ENCODE peak calls at places on chromosomes 16 and 17, in nine cellular contexts. J, F, K, Z, M, A, S, P and Q are unnamed samples.

GRCh38 chr16:52117171-52117570 is 429.8 kb downstream of the TOX3 start:
- DNase-seq in S (no peak), A (no peak), J (no peak), M (no peak), K (no peak), P (no peak), F (no peak), Z (no peak), Q (no peak)

GRCh38 chr16:65122974-65123845 is 1.3 kb upstream of the CDH11 start:
- DNase-seq in M (peak), P (peak), Z (peak), K (no peak), A (peak), J (peak), F (no peak), S (no peak), Q (no peak)

GRCh38 chr16:57564571-57565270 is 22.3 kb downstream of the ADGRG5 start:
- DNase-seq in J (no peak), Z (no peak), S (no peak), P (peak), K (peak), A (no peak), M (peak), F (no peak), Q (peak)

GRCh38 chr17:37488009-37488604 is 1.6 kb upstream of the DUSP14 start:
- DNase-seq in S (peak), K (no peak), A (no peak), Z (no peak), P (peak), F (no peak), M (peak), J (no peak), Q (peak)

GRCh38 chr17:77494664-77495435 is 354.1 kb downstream of the SEC14L1 start:
- DNase-seq in S (peak), K (peak), Z (peak), J (peak), M (peak), F (peak), P (peak), A (peak), Q (peak)

GRCh38 chr16:57278494-57278893 is 6.0 kb downstream of the PLLP start:
- DNase-seq in A (no peak), M (no peak), K (no peak), Z (no peak), S (no peak), F (no peak), P (no peak), J (no peak), Q (no peak)

GRCh38 chr17:65008877-65009276 is 47.7 kb downstream of the GNA13 start:
- DNase-seq in P (no peak), A (no peak), M (peak), S (no peak), F (no peak), Z (no peak), K (no peak), J (no peak), Q (no peak)

GRCh38 chr16:64211306-64211705 is 910.6 kb downstream of the CDH11 start:
- DNase-seq in J (no peak), M (no peak), F (no peak), Z (no peak), P (peak), S (no peak), A (no peak), K (no peak), Q (no peak)

GRCh38 chr16:69448470-69449193 is 24.2 kb downstream of the CYB5B start:
- DNase-seq in P (peak), A (no peak), K (no peak), Z (no peak), M (peak), J (no peak), F (no peak), S (no peak), Q (no peak)

GRCh38 chr16:24838554-24839266 is 7.1 kb upstream of the SLC5A11 start:
- DNase-seq in F (no peak), M (peak), Z (no peak), A (no peak), S (peak), J (no peak), K (no peak), P (peak), Q (no peak)

GRCh38 chr16:24833352-24833751 is 12.4 kb upstream of the SLC5A11 start:
- DNase-seq in J (no peak), P (no peak), A (no peak), Z (no peak), S (no peak), F (no peak), K (no peak), M (no peak), Q (no peak)

GRCh38 chr16:24836836-24837235 is 8.9 kb upstream of the SLC5A11 start:
- DNase-seq in P (no peak), F (no peak), M (no peak), K (no peak), A (no peak), S (no peak), J (no peak), Z (no peak), Q (no peak)

GRCh38 chr16:24837969-24838368 is 7.8 kb upstream of the SLC5A11 start:
- DNase-seq in P (no peak), K (no peak), J (no peak), F (no peak), Z (no peak), A (no peak), M (no peak), S (no peak), Q (no peak)

DNA sequence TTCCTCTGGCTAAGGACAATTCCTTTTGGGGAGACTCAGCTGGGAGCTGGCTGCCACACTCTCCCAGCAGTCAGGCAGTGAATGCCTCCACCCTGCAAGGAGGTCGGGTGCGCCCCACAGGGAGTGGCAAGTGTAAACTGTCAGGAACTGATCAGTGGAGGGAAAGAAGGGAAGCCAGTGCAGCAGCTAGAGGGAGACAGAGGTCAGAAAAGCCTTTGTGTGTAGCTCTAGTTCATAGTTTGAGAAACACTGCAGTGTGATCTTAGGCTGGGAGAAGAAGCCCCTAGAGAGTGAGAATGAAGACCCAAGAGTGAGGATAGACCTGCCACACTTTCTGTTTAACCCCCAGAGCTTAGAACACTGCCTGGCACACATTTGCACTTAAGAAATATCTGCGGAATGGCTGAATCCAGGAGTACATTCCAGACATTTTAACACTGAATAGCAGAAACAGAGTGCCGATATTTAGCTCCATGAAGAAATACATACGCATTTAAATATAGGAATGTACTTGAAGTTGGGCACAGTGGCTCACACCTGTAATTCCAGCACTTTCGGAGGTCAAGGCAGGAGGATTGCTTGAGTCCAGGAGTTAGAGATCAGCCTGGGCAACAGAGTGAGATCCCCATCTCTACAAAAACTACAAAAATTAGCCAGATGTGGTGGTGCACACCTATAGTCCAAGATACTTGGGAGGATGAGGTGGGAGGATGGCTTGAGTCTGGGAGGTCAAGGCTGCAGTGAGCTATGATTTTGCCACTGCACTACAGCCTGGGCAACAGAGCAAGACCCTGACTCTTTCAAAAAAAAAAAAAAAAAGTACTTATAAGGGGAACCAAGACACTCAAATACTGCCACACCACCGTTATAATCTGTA is 11.1 kb upstream of the SLC5A11 start:
- DNase-seq in J (peak), S (peak), M (peak), K (no peak), A (no peak), F (peak), Z (peak), P (peak), Q (peak)
- TF ChIP-seq CTCF in J (no peak), S (peak), M (peak), K (no peak), A (no peak), F (peak), Z (no peak), P (peak), Q (peak)

GRCh38 chr16:20741555-20742285 is at the start of gene THUMPD1:
- DNase-seq in P (peak), M (peak), J (peak), K (peak), F (peak), Z (peak), S (peak), A (peak), Q (peak)
- TF ChIP-seq CTCF in P (peak), M (peak), J (no peak), K (no peak), F (peak), Z (no peak), S (no peak), A (no peak), Q (no peak)

GRCh38 chr17:58337126-58337599 is 8.6 kb upstream of the TSPOAP1 start:
- DNase-seq in J (no peak), P (no peak), M (no peak), A (no peak), Z (no peak), F (peak), S (no peak), K (no peak), Q (no peak)

GRCh38 chr17:58337600-58338453 is 9.2 kb upstream of the TSPOAP1 start:
- DNase-seq in F (peak), S (no peak), Z (peak), J (peak), A (peak), P (peak), M (peak), K (no peak), Q (peak)

GRCh38 chr17:58338907-58339774 is 10.5 kb upstream of the TSPOAP1 start:
- DNase-seq in K (no peak), Z (peak), P (peak), A (peak), F (peak), S (no peak), M (peak), J (no peak), Q (no peak)

GRCh38 chr17:58339775-58340622 is 11.4 kb upstream of the TSPOAP1 start:
- DNase-seq in K (no peak), Z (peak), P (no peak), M (no peak), F (peak), A (no peak), J (no peak), S (no peak), Q (no peak)

DNA sequence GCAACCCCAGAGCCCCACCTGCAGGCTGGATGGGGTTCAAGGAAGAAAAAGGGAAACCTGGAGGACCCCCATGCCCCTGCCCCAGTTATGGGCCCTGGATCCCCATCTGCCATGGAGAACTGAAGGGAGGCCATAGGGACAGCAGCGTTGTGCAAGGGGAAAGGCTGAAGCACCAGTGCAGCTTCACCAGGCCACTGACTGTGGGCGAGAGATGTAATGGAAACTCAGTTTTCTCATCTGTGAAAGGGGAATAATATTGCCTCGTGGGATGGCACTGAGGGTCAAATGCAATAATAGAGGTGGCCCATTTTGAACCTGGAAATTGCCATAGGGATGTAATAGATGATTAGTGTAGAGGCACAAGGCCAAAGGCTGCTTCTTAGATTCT is 9.9 kb upstream of the TSPOAP1 start:
- DNase-seq in S (no peak), K (no peak), P (no peak), M (no peak), J (no peak), A (no peak), F (no peak), Z (no peak), Q (no peak)
- TF ChIP-seq CTCF in S (no peak), K (no peak), P (no peak), M (peak), J (no peak), A (no peak), F (peak), Z (no peak), Q (peak)

GRCh38 chr17:66308856-66309255 is 6.4 kb downstream of the PRKCA start:
- DNase-seq in J (no peak), S (no peak), K (no peak), A (no peak), P (no peak), M (no peak), Z (no peak), F (no peak), Q (no peak)

GRCh38 chr17:66312912-66313311 is 10.5 kb downstream of the PRKCA start:
- DNase-seq in S (no peak), F (no peak), A (no peak), J (no peak), K (no peak), Z (no peak), M (no peak), P (no peak), Q (no peak)

GRCh38 chr17:66313325-66313724 is 10.9 kb downstream of the PRKCA start:
- DNase-seq in A (no peak), F (no peak), Z (no peak), K (no peak), J (no peak), M (no peak), S (no peak), P (no peak), Q (no peak)

GRCh38 chr17:66309793-66310192 is 7.4 kb downstream of the PRKCA start:
- DNase-seq in P (peak), J (no peak), K (no peak), A (no peak), S (no peak), F (no peak), M (peak), Z (no peak), Q (no peak)

DNA sequence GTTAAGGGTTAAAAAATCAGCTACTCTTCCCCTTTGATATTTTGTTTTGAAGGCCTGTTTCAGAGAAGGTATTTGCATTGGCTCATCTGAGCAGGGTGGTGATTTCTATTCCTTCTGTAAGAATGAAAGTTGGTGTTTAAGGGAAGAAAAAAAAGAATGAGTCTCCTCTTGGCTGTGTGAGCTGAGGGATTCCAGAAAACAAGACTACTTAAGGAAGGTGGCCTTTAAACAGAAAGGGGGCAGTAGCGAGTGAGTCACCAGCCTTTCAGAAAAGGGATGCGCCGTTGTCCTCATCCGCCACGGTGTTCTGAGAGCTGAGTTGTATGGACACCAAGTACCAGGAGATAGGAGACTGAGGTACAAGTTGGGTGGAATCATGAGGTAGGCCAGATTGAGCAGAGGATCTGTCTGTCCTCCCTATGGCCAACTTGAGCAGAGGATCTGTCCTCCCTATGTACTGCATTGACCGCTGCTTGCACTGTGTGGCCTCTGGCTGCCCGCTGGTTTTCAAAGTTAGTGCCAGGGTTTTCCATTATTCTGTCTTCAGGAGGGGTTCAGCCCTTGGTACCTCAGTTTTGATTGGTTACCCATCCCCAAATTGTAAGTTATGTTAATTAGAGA is 8.2 kb downstream of the PRKCA start:
- DNase-seq in K (no peak), P (no peak), M (no peak), Z (peak), F (no peak), S (no peak), J (no peak), A (no peak), Q (no peak)
- TF ChIP-seq CTCF in K (no peak), P (no peak), M (peak), Z (peak), F (peak), S (peak), J (no peak), A (no peak), Q (no peak)

GRCh38 chr17:49898547-49899490 is 51.0 kb upstream of the TAC4 start:
- DNase-seq in S (peak), Z (peak), A (no peak), K (no peak), J (no peak), P (no peak), F (peak), M (no peak), Q (no peak)
- TF ChIP-seq CTCF in S (peak), Z (no peak), A (no peak), K (no peak), J (no peak), P (peak), F (peak), M (no peak), Q (no peak)

GRCh38 chr17:42009170-42009569 is 8.1 kb downstream of the DNAJC7 start:
- DNase-seq in M (no peak), Z (no peak), J (no peak), K (no peak), A (no peak), S (no peak), P (no peak), F (peak), Q (no peak)
- TF ChIP-seq CTCF in M (peak), Z (no peak), J (no peak), K (no peak), A (no peak), S (peak), P (no peak), F (peak), Q (no peak)

GRCh38 chr17:9121186-9121820 is 100.0 kb downstream of the NTN1 start:
- DNase-seq in J (no peak), F (no peak), P (no peak), A (no peak), K (no peak), Z (no peak), M (no peak), S (no peak), Q (no peak)

GRCh38 chr17:9124554-9124935 is 103.2 kb downstream of the NTN1 start:
- DNase-seq in S (no peak), M (no peak), P (no peak), K (no peak), Z (no peak), A (no peak), J (no peak), F (no peak), Q (no peak)

GRCh38 chr17:9123594-9124553 is 102.6 kb downstream of the NTN1 start:
- DNase-seq in P (no peak), M (no peak), F (no peak), J (no peak), S (no peak), K (no peak), A (no peak), Z (no peak), Q (no peak)

GRCh38 chr17:9116861-9117568 is 95.7 kb downstream of the NTN1 start:
- DNase-seq in Z (no peak), K (no peak), F (no peak), S (no peak), J (no peak), A (no peak), M (no peak), P (no peak), Q (no peak)

GRCh38 chr17:9120471-9120870 is 99.2 kb downstream of the NTN1 start:
- DNase-seq in J (no peak), K (no peak), P (no peak), Z (peak), F (no peak), A (peak), S (no peak), M (no peak), Q (no peak)
- TF ChIP-seq CTCF in J (no peak), K (no peak), P (no peak), Z (peak), F (peak), A (peak), S (peak), M (peak), Q (peak)

GRCh38 chr17:35769895-35770486 is 9.3 kb downstream of the C17orf50 start:
- DNase-seq in F (no peak), A (no peak), M (no peak), P (no peak), K (no peak), S (no peak), Z (no peak), J (no peak), Q (no peak)
- TF ChIP-seq CTCF in F (peak), A (peak), M (no peak), P (peak), K (no peak), S (peak), Z (peak), J (no peak), Q (peak)